ENCODE peak calls at places on chromosomes 6 and 20, in seven cellular contexts. Z, Q, U, N, B, T and D are unnamed samples.

GRCh38 chr20:43937586-43937985 is 22.9 kb downstream of the TOX2 start:
- DNase-seq in Z (no peak), Q (no peak), U (no peak), N (no peak), B (no peak), T (no peak), D (no peak)

GRCh38 chr6:99241905-99242534 is 107.5 kb downstream of the FAXC start:
- DNase-seq in Z (peak), Q (peak), U (peak), N (peak), B (peak), T (peak), D (no peak)

GRCh38 chr6:77368660-77369313 is 94.5 kb downstream of the HTR1B start:
- DNase-seq in Z (peak), Q (peak), U (peak), N (peak), B (no peak), T (no peak), D (peak)

GRCh38 chr6:133590196-133590595 is 298.7 kb upstream of the TCF21 start:
- DNase-seq in Z (no peak), Q (no peak), U (no peak), N (no peak), B (no peak), T (no peak), D (no peak)

GRCh38 chr20:17796096-17796563 is 96.4 kb downstream of the BANF2 start:
- DNase-seq in Z (no peak), Q (peak), U (no peak), N (peak), B (no peak), T (no peak), D (peak)

GRCh38 chr6:119110601-119111548 is 32.4 kb upstream of the FAM184A start:
- DNase-seq in Z (peak), Q (peak), U (peak), N (peak), B (peak), T (peak), D (peak)

GRCh38 chr20:25484911-25485511 is 77.5 kb downstream of the GINS1 start:
- DNase-seq in Z (no peak), Q (peak), U (peak), N (no peak), B (peak), T (no peak), D (no peak)

GRCh38 chr20:22582960-22583772 is 1.2 kb downstream of the FOXA2 start:
- DNase-seq in Z (no peak), Q (no peak), U (peak), N (no peak), B (no peak), T (no peak), D (peak)

GRCh38 chr20:62914970-62915457 is 11.3 kb downstream of the DIDO1 start:
- DNase-seq in Z (peak), Q (peak), U (no peak), N (no peak), B (peak), T (no peak), D (no peak)

GRCh38 chr6:107982511-107982910 is 24.5 kb upstream of the SEC63 start:
- DNase-seq in Z (no peak), Q (no peak), U (no peak), N (no peak), B (no peak), T (no peak), D (no peak)

GRCh38 chr20:59831024-59831900 is 102.2 kb downstream of the SYCP2 start:
- DNase-seq in Z (no peak), Q (no peak), U (peak), N (no peak), B (no peak), T (peak), D (no peak)

GRCh38 chr6:140012146-140012545 is 637.7 kb upstream of the CITED2 start:
- DNase-seq in Z (no peak), Q (no peak), U (no peak), N (no peak), B (no peak), T (no peak), D (no peak)

GRCh38 chr6:33967966-33968724 is 164.3 kb upstream of the MLN start:
- DNase-seq in Z (peak), Q (no peak), U (no peak), N (peak), B (no peak), T (no peak), D (no peak)